ENCODE peak calls at places on chromosomes 7 and 10, in six cellular contexts. D is NCI-H1417, Z is NCI-H2081, I is NCI-H345, O is aorta, B is cardiac muscle cell. Y is an unnamed sample.

GRCh38 chr10:27944005-27944404 is 54.9 kb downstream of the ODAD2 start:
- DNase-seq in O (peak; percentile 63), B (no peak), Z (no peak), D (no peak), I (no peak), Y (no peak)

GRCh38 chr7:2757361-2757903 is 69.4 kb downstream of the AMZ1 start:
- DNase-seq in Z (no peak), B (no peak), O (peak; percentile 77), I (no peak), D (no peak), Y (peak; percentile 67)

GRCh38 chr7:149599636-149600206 is 102.1 kb upstream of the ZNF746 start:
- DNase-seq in Z (no peak), O (no peak), I (no peak), D (no peak), B (no peak), Y (no peak)

GRCh38 chr7:41005381-41005901 is 697.4 kb downstream of the INHBA start:
- DNase-seq in B (peak; percentile 81), D (no peak), Z (no peak), O (no peak), I (no peak), Y (no peak)

GRCh38 chr7:22601028-22601795 is 101.2 kb upstream of the STEAP1B start:
- DNase-seq in I (no peak), O (no peak), D (no peak), B (peak; percentile 47), Z (no peak), Y (no peak)

GRCh38 chr10:9437131-9437530 is 1382.6 kb downstream of the GATA3 start:
- DNase-seq in O (no peak), Z (no peak), B (no peak), D (no peak), I (no peak), Y (no peak)

GRCh38 chr7:20164420-20165145 is 52.6 kb downstream of the MACC1 start:
- DNase-seq in D (no peak), B (peak; percentile 90), Z (no peak), I (no peak), O (no peak), Y (no peak)

GRCh38 chr7:120554960-120555571 is 282.1 kb downstream of the KCND2 start:
- DNase-seq in B (peak; percentile 78), I (peak; percentile 53), D (peak; percentile 49), Z (peak; percentile 82), O (no peak), Y (peak; percentile 9)

GRCh38 chr10:48890904-48891839 is 48.5 kb downstream of the LRRC18 start:
- DNase-seq in D (no peak), Z (no peak), B (peak; percentile 14), O (no peak), I (no peak), Y (no peak)

GRCh38 chr10:123044391-123044790 is 35.6 kb downstream of the ACADSB start:
- DNase-seq in B (peak; percentile 6), I (no peak), Z (peak; percentile 24), D (no peak), O (no peak), Y (peak; percentile 43)

GRCh38 chr10:102186128-102186527 is 33.9 kb downstream of the NOLC1 start:
- DNase-seq in I (no peak), O (no peak), B (peak; percentile 62), D (no peak), Z (no peak), Y (no peak)

GRCh38 chr10:34824870-34825269 is 9.8 kb upstream of the PARD3 start:
- DNase-seq in D (no peak), I (no peak), O (no peak), B (no peak), Z (no peak), Y (no peak)

GRCh38 chr7:51084121-51084520 is 232.5 kb downstream of the COBL start:
- DNase-seq in Z (no peak), I (no peak), D (no peak), B (no peak), O (no peak), Y (no peak)

GRCh38 chr7:85186083-85186520 is 754 bp downstream of the SEMA3D start:
- DNase-seq in Z (peak; percentile 47), O (peak; percentile 55), I (peak; percentile 3), B (peak; percentile 54), D (peak; percentile 20), Y (no peak)

GRCh38 chr7:152419473-152420429 is 16.1 kb downstream of the KMT2C start:
- DNase-seq in B (no peak), D (no peak), O (no peak), I (no peak), Z (no peak), Y (no peak)

GRCh38 chr10:109282510-109282909 is 640.8 kb downstream of the XPNPEP1 start:
- DNase-seq in O (no peak), I (no peak), Z (no peak), D (no peak), B (no peak), Y (no peak)

GRCh38 chr7:128913856-128914565 is 3.5 kb upstream of the KCP start:
- DNase-seq in Z (no peak), D (no peak), B (no peak), I (no peak), O (no peak), Y (no peak)

GRCh38 chr7:108442039-108442568 is 14.1 kb downstream of the NRCAM start:
- DNase-seq in Z (peak; percentile 85), O (no peak), D (peak; percentile 78), I (peak; percentile 84), B (no peak), Y (peak; percentile 91)

GRCh38 chr10:79449181-79450146 is 4.0 kb upstream of the ZCCHC24 start:
- DNase-seq in Z (no peak), B (no peak), I (no peak), O (no peak), D (peak; percentile 22), Y (no peak)

GRCh38 chr7:35753761-35754603 is 46.9 kb upstream of the SEPTIN7 start:
- DNase-seq in I (no peak), Z (no peak), D (peak; percentile 1), B (peak; percentile 93), O (no peak), Y (no peak)

GRCh38 chr7:55449992-55450535 is 84.9 kb downstream of the LANCL2 start:
- DNase-seq in I (no peak), D (no peak), B (no peak), Z (no peak), O (no peak), Y (no peak)

GRCh38 chr10:100710151-100710871 is 35.1 kb upstream of the PAX2 start:
- DNase-seq in B (peak; percentile 7), I (no peak), O (no peak), D (no peak), Z (no peak), Y (no peak)

Y was measured in DMS153.